ENCODE peak calls at places on chromosomes 6 and 20, in five cellular contexts. K is EH, Z is endodermal cell, F is NCI-H1105, L is iPS-NIHi11. C is an unnamed sample.

GRCh38 chr20:23139524-23139923 is 53.4 kb upstream of the CD93 start:
- DNase-seq in K (no peak), Z (no peak), F (peak; percentile 78), L (no peak), C (no peak)

GRCh38 chr6:30544666-30545272 is 11.5 kb downstream of the GNL1 start:
- DNase-seq in K (peak; percentile 80), Z (peak; percentile 42), F (peak; percentile 20), L (peak; percentile 47), C (peak; percentile 72)

GRCh38 chr6:136014454-136015421 is 163.2 kb downstream of the PDE7B start:
- DNase-seq in K (peak; percentile 99), Z (peak; percentile 47), F (no peak), L (no peak), C (peak; percentile 96)

GRCh38 chr20:4006640-4007039 is 8.7 kb downstream of the RNF24 start:
- DNase-seq in K (no peak), Z (no peak), F (no peak), L (no peak), C (peak; percentile 73)

GRCh38 chr6:71706523-71706922 is 179.8 kb upstream of the RIMS1 start:
- DNase-seq in K (no peak), Z (no peak), F (no peak), L (no peak), C (no peak)

GRCh38 chr6:129417416-129418086 is 292.4 kb downstream of the ARHGAP18 start:
- DNase-seq in K (no peak), Z (no peak), F (no peak), L (no peak), C (no peak)

GRCh38 chr6:35413911-35414310 is 38.2 kb upstream of the FANCE start:
- DNase-seq in K (no peak), Z (no peak), F (no peak), L (no peak), C (no peak)

GRCh38 chr6:42211726-42212125 is 5.9 kb downstream of the MRPS10 start:
- DNase-seq in K (no peak), Z (no peak), F (no peak), L (no peak), C (no peak)

GRCh38 chr6:11700118-11700718 is 78.4 kb downstream of the ADTRP start:
- DNase-seq in K (peak; percentile 67), Z (no peak), F (peak; percentile 53), L (peak; percentile 34), C (peak; percentile 62)

GRCh38 chr6:71139249-71139648 is 149.4 kb upstream of the OGFRL1 start:
- DNase-seq in K (peak; percentile 38), Z (no peak), F (no peak), L (no peak), C (peak; percentile 94)

GRCh38 chr6:24504274-24504641 is 9.5 kb downstream of the ALDH5A1 start:
- DNase-seq in K (no peak), Z (no peak), F (no peak), L (no peak), C (no peak)

GRCh38 chr6:43759157-43759925 is 10.7 kb upstream of the VEGFA start:
- DNase-seq in K (no peak), Z (no peak), F (no peak), L (no peak), C (no peak)

GRCh38 chr20:64038579-64039292 is 2.8 kb downstream of the C20orf204 start:
- DNase-seq in K (peak; percentile 64), Z (peak; percentile 94), F (peak; percentile 61), L (peak; percentile 96), C (peak; percentile 75)

GRCh38 chr20:49185071-49185757 is 2.9 kb downstream of the STAU1 start:
- DNase-seq in K (no peak), Z (no peak), F (no peak), L (no peak), C (no peak)

GRCh38 chr6:150537893-150538292 is 61.8 kb upstream of the PLEKHG1 start:
- DNase-seq in K (no peak), Z (no peak), F (no peak), L (no peak), C (no peak)

GRCh38 chr6:30942338-30943060 is 1.7 kb downstream of the MUCL3 start:
- DNase-seq in K (peak; percentile 92), Z (peak; percentile 98), F (no peak), L (peak; percentile 92), C (peak; percentile 84)

GRCh38 chr6:2102316-2102883 is 143.0 kb downstream of the GMDS start:
- DNase-seq in K (no peak), Z (no peak), F (no peak), L (no peak), C (no peak)

GRCh38 chr20:50146732-50147662 is 6.5 kb downstream of the PEDS1 start:
- DNase-seq in K (peak; percentile 26), Z (no peak), F (no peak), L (peak; percentile 67), C (peak; percentile 42)

GRCh38 chr6:48979806-48980205 is 483.2 kb downstream of the MMUT start:
- DNase-seq in K (no peak), Z (no peak), F (no peak), L (no peak), C (no peak)

GRCh38 chr6:148367418-148368024 is 24.9 kb downstream of the SASH1 start:
- DNase-seq in K (peak; percentile 76), Z (no peak), F (no peak), L (peak; percentile 42), C (peak; percentile 87)

GRCh38 chr20:52785678-52786077 is 186.5 kb upstream of the TSHZ2 start:
- DNase-seq in K (no peak), Z (no peak), F (no peak), L (no peak), C (peak; percentile 10)

GRCh38 chr6:104995989-104996617 is 39.2 kb downstream of the LIN28B start:
- DNase-seq in K (peak; percentile 39), Z (no peak), F (no peak), L (no peak), C (peak; percentile 2)

GRCh38 chr6:37641546-37641945 is 56.1 kb downstream of the MDGA1 start:
- DNase-seq in K (no peak), Z (no peak), F (no peak), L (no peak), C (no peak)

C was measured in RPMI7951.